ENCODE peak calls at places on chromosomes 16 and 17, in six cellular contexts. One of them, this sample, is unnamed.

GRCh38 chr17:7063518-7064094 is 16.4 kb downstream of the CLEC10A start:
- DNase-seq in neuronal stem cell: no peak
- DNase-seq in IMR-90: no peak
- DNase-seq in H9: no peak
- DNase-seq in H1: no peak
- DNase-seq in trophoblast cell: no peak
- DNase-seq in this sample: no peak

GRCh38 chr16:79380990-79381389 is 219.5 kb downstream of the MAF start:
- DNase-seq in neuronal stem cell: no peak
- DNase-seq in IMR-90: no peak
- DNase-seq in H9: no peak
- DNase-seq in H1: no peak
- DNase-seq in trophoblast cell: no peak
- DNase-seq in this sample: peak

GRCh38 chr16:84875846-84876245 is 56.1 kb downstream of the CRISPLD2 start:
- DNase-seq in neuronal stem cell: no peak
- DNase-seq in IMR-90: no peak
- DNase-seq in H9: no peak
- DNase-seq in H1: no peak
- DNase-seq in trophoblast cell: no peak
- DNase-seq in this sample: no peak

GRCh38 chr16:48277158-48277557 is 29.8 kb upstream of the ABCC11 start:
- DNase-seq in neuronal stem cell: no peak
- DNase-seq in IMR-90: no peak
- DNase-seq in H9: no peak
- DNase-seq in H1: no peak
- DNase-seq in trophoblast cell: no peak
- DNase-seq in this sample: no peak

GRCh38 chr17:39605492-39606433 is 2.0 kb downstream of the NEUROD2 start:
- DNase-seq in neuronal stem cell: no peak
- DNase-seq in IMR-90: no peak
- DNase-seq in H9: peak
- DNase-seq in H1: no peak
- DNase-seq in trophoblast cell: no peak
- DNase-seq in this sample: peak

GRCh38 chr17:60161598-60162330 is 12.0 kb downstream of the CA4 start:
- DNase-seq in neuronal stem cell: no peak
- DNase-seq in IMR-90: no peak
- DNase-seq in H9: peak
- DNase-seq in H1: no peak
- DNase-seq in trophoblast cell: no peak
- DNase-seq in this sample: no peak

GRCh38 chr16:73420244-73421040 is 372.5 kb upstream of the ZFHX3 start:
- DNase-seq in neuronal stem cell: no peak
- DNase-seq in IMR-90: no peak
- DNase-seq in H9: no peak
- DNase-seq in H1: no peak
- DNase-seq in trophoblast cell: no peak
- DNase-seq in this sample: no peak

GRCh38 chr16:82062645-82063058 is 27.6 kb downstream of the HSD17B2 start:
- DNase-seq in neuronal stem cell: no peak
- DNase-seq in IMR-90: peak
- DNase-seq in H9: no peak
- DNase-seq in H1: no peak
- DNase-seq in trophoblast cell: no peak
- DNase-seq in this sample: peak

GRCh38 chr17:82848022-82848592 is 8.3 kb upstream of the ZNF750 start:
- DNase-seq in neuronal stem cell: no peak
- DNase-seq in IMR-90: peak
- DNase-seq in H9: no peak
- DNase-seq in H1: no peak
- DNase-seq in trophoblast cell: peak
- DNase-seq in this sample: no peak

GRCh38 chr17:73359987-73360410 is 48.2 kb upstream of the CDC42EP4 start:
- DNase-seq in neuronal stem cell: peak
- DNase-seq in IMR-90: no peak
- DNase-seq in H9: peak
- DNase-seq in H1: peak
- DNase-seq in trophoblast cell: peak
- DNase-seq in this sample: peak

GRCh38 chr17:14033166-14033565 is 36.1 kb upstream of the COX10 start:
- DNase-seq in neuronal stem cell: no peak
- DNase-seq in IMR-90: no peak
- DNase-seq in H9: no peak
- DNase-seq in H1: no peak
- DNase-seq in trophoblast cell: no peak
- DNase-seq in this sample: no peak

GRCh38 chr16:383326-384020 is 1.7 kb upstream of the PGAP6 start:
- DNase-seq in neuronal stem cell: no peak
- DNase-seq in IMR-90: no peak
- DNase-seq in H9: peak
- DNase-seq in H1: peak
- DNase-seq in trophoblast cell: peak
- DNase-seq in this sample: peak
- H2AFZ ChIP-seq in neuronal stem cell: peak
- H2AFZ ChIP-seq in IMR-90: peak
- H2AFZ ChIP-seq in H9: no peak
- H2AFZ ChIP-seq in H1: no peak
- H2AFZ ChIP-seq in trophoblast cell: peak
- H2AFZ ChIP-seq in this sample: no peak

GRCh38 chr16:71904239-71904638 is 8.9 kb downstream of the IST1 start:
- DNase-seq in neuronal stem cell: no peak
- DNase-seq in IMR-90: no peak
- DNase-seq in H9: no peak
- DNase-seq in H1: no peak
- DNase-seq in trophoblast cell: no peak
- DNase-seq in this sample: no peak

GRCh38 chr16:71900336-71900735 is 5.0 kb downstream of the IST1 start:
- DNase-seq in neuronal stem cell: no peak
- DNase-seq in IMR-90: no peak
- DNase-seq in H9: no peak
- DNase-seq in H1: no peak
- DNase-seq in trophoblast cell: no peak
- DNase-seq in this sample: peak

GRCh38 chr16:71903608-71904007 is 8.3 kb downstream of the IST1 start:
- DNase-seq in neuronal stem cell: no peak
- DNase-seq in IMR-90: no peak
- DNase-seq in H9: no peak
- DNase-seq in H1: no peak
- DNase-seq in trophoblast cell: no peak
- DNase-seq in this sample: no peak

GRCh38 chr16:71899171-71899570 is 3.8 kb downstream of the IST1 start:
- DNase-seq in neuronal stem cell: no peak
- DNase-seq in IMR-90: no peak
- DNase-seq in H9: no peak
- DNase-seq in H1: no peak
- DNase-seq in trophoblast cell: no peak
- DNase-seq in this sample: no peak

DNA sequence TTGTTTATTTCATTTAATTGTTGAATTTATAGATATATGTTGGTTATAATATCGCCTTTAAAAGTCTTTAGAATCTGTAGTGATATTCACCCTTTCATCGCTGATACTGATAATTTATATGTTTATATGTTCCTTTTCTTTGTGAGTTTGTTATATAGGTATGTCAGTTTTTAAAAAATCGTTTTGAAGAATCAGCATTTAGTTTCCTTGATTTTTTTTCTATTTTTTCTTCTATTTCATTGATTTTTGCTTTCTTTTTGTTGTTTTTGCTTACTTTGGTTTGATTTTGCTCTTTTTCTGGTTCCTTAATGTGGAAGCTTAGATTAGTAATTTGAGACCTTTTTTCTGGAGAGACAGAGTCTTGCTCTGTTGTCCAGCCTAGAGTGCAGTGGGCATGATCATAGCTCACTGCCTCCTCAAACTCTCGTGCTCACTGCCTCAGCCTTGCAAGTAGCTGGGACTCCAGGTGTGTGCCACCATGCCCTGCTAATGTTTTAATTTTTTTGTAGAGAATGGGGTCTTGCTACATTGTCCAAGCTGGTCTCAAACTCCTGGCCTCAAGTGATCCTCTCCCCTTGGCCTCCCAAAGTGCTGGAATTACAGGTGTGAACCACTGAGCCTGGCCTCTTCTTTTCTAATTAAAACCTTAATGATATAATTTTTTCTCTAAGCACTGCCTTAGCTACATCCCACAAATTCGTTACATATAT is 7.5 kb downstream of the IST1 start:
- DNase-seq in neuronal stem cell: no peak
- DNase-seq in IMR-90: no peak
- DNase-seq in H9: no peak
- DNase-seq in H1: no peak
- DNase-seq in trophoblast cell: no peak
- DNase-seq in this sample: no peak
- H3K4me2 ChIP-seq in neuronal stem cell: no peak
- H3K4me2 ChIP-seq in IMR-90: no peak
- H3K4me2 ChIP-seq in H9: no peak
- H3K4me2 ChIP-seq in H1: no peak
- H3K4me2 ChIP-seq in trophoblast cell: no peak
- H3K4me2 ChIP-seq in this sample: no peak

GRCh38 chr17:8392274-8392673 is 5.4 kb downstream of the RNF222 start:
- DNase-seq in neuronal stem cell: no peak
- DNase-seq in IMR-90: no peak
- DNase-seq in H9: no peak
- DNase-seq in H1: no peak
- DNase-seq in trophoblast cell: no peak
- DNase-seq in this sample: no peak
- H3K18ac ChIP-seq in neuronal stem cell: peak
- H3K18ac ChIP-seq in IMR-90: no peak
- H3K18ac ChIP-seq in H9: no peak
- H3K18ac ChIP-seq in H1: peak
- H3K18ac ChIP-seq in trophoblast cell: no peak
- H3K18ac ChIP-seq in this sample: no peak

GRCh38 chr17:48333034-48333491 is 97.0 kb downstream of the SKAP1 start:
- DNase-seq in neuronal stem cell: no peak
- DNase-seq in IMR-90: peak
- DNase-seq in H9: no peak
- DNase-seq in H1: no peak
- DNase-seq in trophoblast cell: peak
- DNase-seq in this sample: peak

GRCh38 chr17:48335168-48335567 is 94.8 kb downstream of the SKAP1 start:
- DNase-seq in neuronal stem cell: no peak
- DNase-seq in IMR-90: no peak
- DNase-seq in H9: no peak
- DNase-seq in H1: no peak
- DNase-seq in trophoblast cell: no peak
- DNase-seq in this sample: no peak

GRCh38 chr17:48338720-48339119 is 91.3 kb downstream of the SKAP1 start:
- DNase-seq in neuronal stem cell: no peak
- DNase-seq in IMR-90: no peak
- DNase-seq in H9: no peak
- DNase-seq in H1: no peak
- DNase-seq in trophoblast cell: no peak
- DNase-seq in this sample: no peak

GRCh38 chr17:48336986-48337385 is 93.0 kb downstream of the SKAP1 start:
- DNase-seq in neuronal stem cell: no peak
- DNase-seq in IMR-90: no peak
- DNase-seq in H9: no peak
- DNase-seq in H1: no peak
- DNase-seq in trophoblast cell: no peak
- DNase-seq in this sample: no peak

GRCh38 chr17:48335858-48336500 is 94.0 kb downstream of the SKAP1 start:
- DNase-seq in neuronal stem cell: peak
- DNase-seq in IMR-90: peak
- DNase-seq in H9: no peak
- DNase-seq in H1: no peak
- DNase-seq in trophoblast cell: no peak
- DNase-seq in this sample: peak
- H2AFZ ChIP-seq in neuronal stem cell: no peak
- H2AFZ ChIP-seq in IMR-90: no peak
- H2AFZ ChIP-seq in H9: no peak
- H2AFZ ChIP-seq in H1: no peak
- H2AFZ ChIP-seq in trophoblast cell: no peak
- H2AFZ ChIP-seq in this sample: no peak

This sample was measured in mesenchymal stem cell.